ENCODE peak calls at places on chromosomes 12 and 14, in four cellular contexts. One of them, this sample, is unnamed.

GRCh38 chr14:75249958-75250336 is 28.7 kb upstream of the FOS start:
- DNase-seq in IMR-90: no peak
- DNase-seq in H9: no peak
- DNase-seq in neuronal stem cell: no peak
- DNase-seq in this sample: no peak

GRCh38 chr12:129615001-129615400 is 288.8 kb downstream of the TMEM132D start:
- DNase-seq in IMR-90: no peak
- DNase-seq in H9: no peak
- DNase-seq in neuronal stem cell: no peak
- DNase-seq in this sample: no peak

GRCh38 chr12:25503666-25504065 is 49.4 kb downstream of the LMNTD1 start:
- DNase-seq in IMR-90: no peak
- DNase-seq in H9: no peak
- DNase-seq in neuronal stem cell: no peak
- DNase-seq in this sample: no peak

GRCh38 chr14:72478397-72479025 is 415.4 kb downstream of the DPF3 start:
- DNase-seq in IMR-90: no peak
- DNase-seq in H9: no peak
- DNase-seq in neuronal stem cell: no peak
- DNase-seq in this sample: no peak

GRCh38 chr14:81519200-81519998 is 14.3 kb downstream of the SEL1L start:
- DNase-seq in IMR-90: no peak
- DNase-seq in H9: no peak
- DNase-seq in neuronal stem cell: no peak
- DNase-seq in this sample: no peak

GRCh38 chr14:92108345-92109254 is 2.2 kb upstream of the ATXN3 start:
- DNase-seq in IMR-90: no peak
- DNase-seq in H9: peak; percentile 87
- DNase-seq in neuronal stem cell: no peak
- DNase-seq in this sample: no peak

GRCh38 chr14:42550282-42550681 is 943.6 kb downstream of the LRFN5 start:
- DNase-seq in IMR-90: no peak
- DNase-seq in H9: no peak
- DNase-seq in neuronal stem cell: no peak
- DNase-seq in this sample: no peak

GRCh38 chr12:68317047-68317667 is 15.0 kb downstream of the MDM1 start:
- DNase-seq in IMR-90: peak; percentile 68
- DNase-seq in H9: no peak
- DNase-seq in neuronal stem cell: no peak
- DNase-seq in this sample: peak; percentile 13

GRCh38 chr14:36517242-36518030 is 2.6 kb downstream of the NKX2-1 start:
- DNase-seq in IMR-90: no peak
- DNase-seq in H9: peak; percentile 61
- DNase-seq in neuronal stem cell: no peak
- DNase-seq in this sample: no peak

GRCh38 chr12:81261508-81262207 is 183.8 kb downstream of the ACSS3 start:
- DNase-seq in IMR-90: no peak
- DNase-seq in H9: no peak
- DNase-seq in neuronal stem cell: no peak
- DNase-seq in this sample: no peak

GRCh38 chr12:68587448-68587873 is 23.2 kb upstream of the RAP1B start:
- DNase-seq in IMR-90: no peak
- DNase-seq in H9: no peak
- DNase-seq in neuronal stem cell: no peak
- DNase-seq in this sample: no peak

GRCh38 chr12:38771871-38772270 is 133.5 kb downstream of the CPNE8 start:
- DNase-seq in IMR-90: no peak
- DNase-seq in H9: no peak
- DNase-seq in neuronal stem cell: no peak
- DNase-seq in this sample: no peak

DNA sequence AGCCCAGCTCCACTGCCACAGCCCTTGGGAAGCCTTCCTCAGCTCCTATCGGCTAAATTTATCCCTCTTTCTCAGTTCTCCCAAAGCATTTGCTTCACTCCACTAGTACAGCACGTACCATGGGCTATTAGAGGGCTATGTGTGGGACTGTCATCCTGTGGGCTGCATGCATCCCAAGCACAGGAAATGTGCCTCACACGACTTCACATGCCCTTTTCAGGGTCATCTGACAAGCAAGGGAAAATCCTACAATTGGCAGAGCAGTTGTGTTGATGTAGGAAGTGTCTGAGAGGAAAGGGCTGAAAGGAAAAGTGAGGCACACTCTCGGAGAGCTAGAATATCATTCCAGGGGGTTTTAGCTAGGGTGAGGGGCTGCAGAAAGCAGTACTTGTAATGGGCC is 47.6 kb downstream of the NINJ2 start:
- DNase-seq in IMR-90: no peak
- DNase-seq in H9: no peak
- DNase-seq in neuronal stem cell: no peak
- DNase-seq in this sample: peak; percentile 4
- H3K27ac ChIP-seq in IMR-90: no peak overlapping the region
- H3K27ac ChIP-seq in H9: no peak overlapping the region
- H3K27ac ChIP-seq in neuronal stem cell: no peak overlapping the region
- H3K27ac ChIP-seq in this sample: no peak overlapping the region

GRCh38 chr14:60249321-60250251 is 565 bp downstream of the PPM1A start:
- DNase-seq in IMR-90: peak; percentile 54
- DNase-seq in H9: peak; percentile 80
- DNase-seq in neuronal stem cell: peak; percentile 81
- DNase-seq in this sample: peak; percentile 42
- H3K4ac ChIP-seq in IMR-90: peak overlapping the region; percentile 36
- H3K4ac ChIP-seq in H9: no peak overlapping the region
- H3K4ac ChIP-seq in neuronal stem cell: no peak overlapping the region
- H3K4ac ChIP-seq in this sample: peak overlapping the region; percentile 75

DNA sequence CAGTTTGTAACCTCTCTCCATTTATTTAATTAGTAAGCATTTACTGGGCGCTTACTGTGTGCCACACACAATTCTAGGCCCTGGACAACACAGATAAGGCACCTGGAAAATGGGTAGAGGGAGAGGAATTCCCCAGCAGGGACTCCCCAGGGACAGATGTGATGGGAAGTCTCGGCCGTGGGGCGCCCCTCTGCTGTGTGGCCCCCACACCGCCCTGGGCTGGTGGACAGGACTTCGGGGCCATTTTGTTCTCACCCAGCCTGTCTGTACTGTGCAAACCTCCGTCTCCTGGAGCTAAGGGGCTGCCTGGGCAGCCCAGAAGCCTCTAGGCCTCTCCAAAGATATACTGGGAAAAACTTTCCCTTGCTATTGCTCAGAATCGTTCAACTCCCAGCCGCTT is 64.3 kb upstream of the NCOR2 start:
- DNase-seq in IMR-90: no peak
- DNase-seq in H9: no peak
- DNase-seq in neuronal stem cell: no peak
- DNase-seq in this sample: no peak
- H2AK5ac ChIP-seq in IMR-90: no peak overlapping the region
- H2AK5ac ChIP-seq in H9: no peak overlapping the region
- H2AK5ac ChIP-seq in neuronal stem cell: no peak overlapping the region
- H2AK5ac ChIP-seq in this sample: peak overlapping the region; percentile 81

GRCh38 chr12:55718650-55719275 is 1.4 kb upstream of the RDH5 start:
- DNase-seq in IMR-90: no peak
- DNase-seq in H9: no peak
- DNase-seq in neuronal stem cell: no peak
- DNase-seq in this sample: no peak
- H3K27ac ChIP-seq in IMR-90: no peak overlapping the region
- H3K27ac ChIP-seq in H9: peak overlapping the region; percentile 63
- H3K27ac ChIP-seq in neuronal stem cell: peak overlapping the region; percentile 93
- H3K27ac ChIP-seq in this sample: no peak overlapping the region

GRCh38 chr12:53048780-53049401 is 974 bp upstream of the TNS2 start:
- DNase-seq in IMR-90: peak; percentile 62
- DNase-seq in H9: peak; percentile 83
- DNase-seq in neuronal stem cell: no peak
- DNase-seq in this sample: no peak
- H3K4ac ChIP-seq in IMR-90: peak overlapping the region; percentile 100
- H3K4ac ChIP-seq in H9: no peak overlapping the region
- H3K4ac ChIP-seq in neuronal stem cell: no peak overlapping the region
- H3K4ac ChIP-seq in this sample: no peak overlapping the region

DNA sequence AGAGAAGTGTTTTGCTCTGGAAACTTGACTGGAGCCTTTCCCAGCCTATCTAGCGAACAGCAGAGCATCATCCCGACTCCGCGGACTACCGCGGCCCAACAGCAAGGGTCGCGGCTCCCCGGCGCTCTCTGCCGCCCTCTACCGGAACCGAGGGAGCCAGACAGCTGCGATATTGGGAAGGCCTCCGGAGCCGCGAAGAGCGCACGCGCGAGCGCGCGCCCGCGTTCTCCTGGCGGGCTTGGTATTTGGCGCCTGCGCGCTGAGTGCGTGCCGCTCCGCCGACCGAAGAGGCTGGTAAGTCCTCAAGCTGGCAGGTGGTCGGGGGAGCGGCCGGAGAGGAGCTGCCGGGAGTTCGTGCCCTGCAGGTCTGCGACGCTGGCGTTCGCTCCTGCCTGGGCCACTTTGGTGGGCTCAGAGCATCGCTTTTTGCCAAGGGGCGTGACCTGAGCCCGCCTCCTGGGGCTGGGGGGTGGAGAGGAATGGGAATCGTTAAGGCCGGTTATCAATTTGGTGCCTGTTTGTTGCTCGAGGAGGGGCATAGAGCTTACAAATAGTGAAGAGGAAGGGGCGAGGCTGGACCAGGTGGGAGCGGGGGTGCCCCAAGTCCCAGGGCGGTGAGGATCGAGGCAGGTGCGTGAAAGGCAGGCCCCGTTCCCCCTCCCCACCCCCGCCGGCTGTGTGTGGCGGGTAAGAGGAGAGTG is at the start of gene TMEM106C:
- DNase-seq in IMR-90: peak; percentile 85
- DNase-seq in H9: peak; percentile 98
- DNase-seq in neuronal stem cell: peak; percentile 95
- DNase-seq in this sample: peak; percentile 92
- H2AK5ac ChIP-seq in IMR-90: peak within 1 kb of the TSS; percentile 23
- H2AK5ac ChIP-seq in H9: no peak within 1 kb of the TSS
- H2AK5ac ChIP-seq in neuronal stem cell: peak within 1 kb of the TSS; percentile 64
- H2AK5ac ChIP-seq in this sample: no peak within 1 kb of the TSS

GRCh38 chr14:61368061-61368710 is 46.8 kb downstream of the PRKCH start:
- DNase-seq in IMR-90: no peak
- DNase-seq in H9: no peak
- DNase-seq in neuronal stem cell: no peak
- DNase-seq in this sample: peak; percentile 94
- H3K27ac ChIP-seq in IMR-90: no peak overlapping the region
- H3K27ac ChIP-seq in H9: no peak overlapping the region
- H3K27ac ChIP-seq in neuronal stem cell: no peak overlapping the region
- H3K27ac ChIP-seq in this sample: peak overlapping the region; percentile 96

GRCh38 chr12:131618303-131618658 is 92.6 kb upstream of the SFSWAP start:
- DNase-seq in IMR-90: no peak
- DNase-seq in H9: peak; percentile 71
- DNase-seq in neuronal stem cell: peak; percentile 56
- DNase-seq in this sample: no peak

GRCh38 chr12:131620946-131621681 is 89.8 kb upstream of the SFSWAP start:
- DNase-seq in IMR-90: no peak
- DNase-seq in H9: no peak
- DNase-seq in neuronal stem cell: no peak
- DNase-seq in this sample: no peak

GRCh38 chr12:131619106-131619642 is 91.7 kb upstream of the SFSWAP start:
- DNase-seq in IMR-90: no peak
- DNase-seq in H9: no peak
- DNase-seq in neuronal stem cell: no peak
- DNase-seq in this sample: no peak

GRCh38 chr12:131620520-131620919 is 90.4 kb upstream of the SFSWAP start:
- DNase-seq in IMR-90: no peak
- DNase-seq in H9: peak; percentile 72
- DNase-seq in neuronal stem cell: no peak
- DNase-seq in this sample: no peak

DNA sequence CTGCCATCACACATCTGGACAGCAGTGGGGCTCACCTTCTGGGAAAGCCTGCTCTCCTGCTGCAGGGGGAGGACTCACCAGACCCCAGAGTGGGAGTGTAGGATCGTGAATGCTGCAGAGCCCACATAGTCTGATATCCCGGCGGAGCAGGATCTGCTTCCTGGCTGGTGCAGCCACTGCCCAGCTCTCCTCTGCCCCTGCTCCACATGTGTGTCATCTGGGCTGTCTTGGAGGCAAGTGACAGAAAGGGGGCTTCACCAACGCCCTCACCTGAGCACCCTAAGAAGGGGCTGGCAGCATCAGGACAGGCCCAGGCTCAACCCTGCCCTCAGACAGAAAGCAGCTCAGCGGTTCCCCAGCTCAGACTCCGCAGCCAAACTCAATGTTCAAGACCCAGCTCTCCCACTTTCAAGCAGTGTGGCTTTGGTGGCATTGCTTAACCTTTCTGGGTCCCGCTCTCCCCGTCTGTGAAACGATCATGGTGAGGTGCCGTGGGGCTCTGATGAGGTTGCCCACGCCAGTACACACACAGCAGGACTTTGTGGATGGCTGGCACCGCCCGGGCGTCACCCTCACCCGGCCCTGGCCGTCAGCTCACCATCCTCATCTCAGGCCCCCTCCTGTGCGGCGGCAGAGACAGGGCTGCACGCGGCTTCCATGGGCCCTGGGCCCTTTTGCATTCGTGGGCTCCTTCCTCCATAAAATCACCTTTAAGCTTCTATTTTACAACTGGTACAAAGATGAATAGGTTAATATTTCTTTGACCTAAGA is 91.0 kb upstream of the SFSWAP start:
- DNase-seq in IMR-90: no peak
- DNase-seq in H9: no peak
- DNase-seq in neuronal stem cell: no peak
- DNase-seq in this sample: no peak
- H3K4ac ChIP-seq in IMR-90: no peak overlapping the region
- H3K4ac ChIP-seq in H9: no peak overlapping the region
- H3K4ac ChIP-seq in neuronal stem cell: no peak overlapping the region
- H3K4ac ChIP-seq in this sample: no peak overlapping the region

DNA sequence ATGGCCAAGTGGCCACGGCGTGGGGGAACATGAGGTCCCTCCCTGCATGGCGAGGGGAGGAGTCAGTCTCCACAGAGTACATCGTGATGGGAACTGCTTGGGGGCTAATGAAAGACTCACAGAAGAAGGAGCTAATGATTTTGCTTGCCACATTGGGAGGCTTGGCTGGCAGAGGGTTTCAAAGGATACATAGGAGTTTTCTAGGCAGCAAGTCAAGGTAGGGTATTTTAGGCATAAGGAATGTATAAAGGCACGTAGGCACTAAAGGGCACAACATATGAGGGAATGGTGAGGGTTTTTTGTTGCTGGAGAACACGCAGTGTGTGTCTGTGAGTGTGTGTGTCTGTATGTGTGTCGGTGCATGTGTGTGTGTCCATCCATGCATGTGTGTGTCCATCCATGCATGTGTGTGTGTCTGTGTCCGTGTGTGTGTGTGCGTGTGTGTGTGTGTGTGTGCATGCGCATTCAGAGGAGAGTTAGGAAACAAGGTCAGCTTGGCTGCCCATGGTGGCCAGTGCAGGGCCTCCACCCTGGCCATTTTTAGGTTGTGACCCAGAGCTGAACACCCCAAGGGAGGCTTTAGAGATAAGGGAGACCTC is 84.5 kb downstream of the BEGAIN start:
- DNase-seq in IMR-90: no peak
- DNase-seq in H9: no peak
- DNase-seq in neuronal stem cell: no peak
- DNase-seq in this sample: no peak
- H2AK5ac ChIP-seq in IMR-90: no peak overlapping the region
- H2AK5ac ChIP-seq in H9: no peak overlapping the region
- H2AK5ac ChIP-seq in neuronal stem cell: no peak overlapping the region
- H2AK5ac ChIP-seq in this sample: no peak overlapping the region

GRCh38 chr12:111569363-111570089 is 29.6 kb downstream of the ATXN2 start:
- DNase-seq in IMR-90: no peak
- DNase-seq in H9: peak; percentile 18
- DNase-seq in neuronal stem cell: no peak
- DNase-seq in this sample: peak; percentile 73
- H3K27ac ChIP-seq in IMR-90: peak overlapping the region; percentile 24
- H3K27ac ChIP-seq in H9: no peak overlapping the region
- H3K27ac ChIP-seq in neuronal stem cell: no peak overlapping the region
- H3K27ac ChIP-seq in this sample: peak overlapping the region; percentile 58